ENCODE peak calls at places on chromosomes 2 and 18, in eight cellular contexts. H is PC-3; L is heart right ventricle; V is stimulated activated CD4-positive, alpha-beta T cell treated with anti-CD3 and anti-CD28 coated beads, Interleukin-2, amount 100 ng/mL, for 48 hours; Y is choroid plexus epithelial cell; C is activated naive CD8-positive, alpha-beta T cell treated with anti-CD3 and anti-CD28 coated beads, Interleukin-2, amount 10 ng/mL, durations not matched to agents 7 days and 5 days; J is activated naive CD4-positive, alpha-beta T cell; Q is CD4-positive, alpha-beta T cell. Z is an unnamed sample.

GRCh38 chr2:177243476-177243875 is 21.1 kb downstream of the NFE2L2 start:
- DNase-seq in V (no peak), C (no peak), H (no peak), Y (no peak), Q (no peak), J (no peak), L (no peak), Z (no peak)

GRCh38 chr2:26583381-26583911 is 57.7 kb downstream of the CIB4 start:
- DNase-seq in J (no peak), C (no peak), Q (no peak), V (no peak), H (no peak), L (no peak), Y (no peak), Z (no peak)

GRCh38 chr2:24543252-24543651 is 52.2 kb downstream of the NCOA1 start:
- DNase-seq in J (no peak), L (no peak), C (no peak), V (no peak), Q (no peak), Y (no peak), H (peak), Z (no peak)

GRCh38 chr2:23843051-23843976 is 83.6 kb downstream of the ATAD2B start:
- DNase-seq in L (no peak), Y (peak), H (no peak), Q (no peak), C (no peak), J (no peak), V (no peak), Z (no peak)

GRCh38 chr2:35343135-35343534 is 1012.4 kb upstream of the CRIM1 start:
- DNase-seq in J (no peak), H (peak), C (no peak), Q (no peak), V (no peak), L (no peak), Y (no peak), Z (no peak)

GRCh38 chr2:64263315-64263714 is 119.1 kb upstream of the PELI1 start:
- DNase-seq in H (peak), V (no peak), Y (peak), J (no peak), C (no peak), L (no peak), Q (no peak), Z (peak)

GRCh38 chr2:104872866-104873688 is 19.2 kb downstream of the POU3F3 start:
- DNase-seq in H (peak), L (peak), Q (no peak), Y (peak), V (peak), J (no peak), C (peak), Z (peak)

GRCh38 chr18:10015941-10016819 is 102.4 kb downstream of the VAPA start:
- DNase-seq in Y (peak), C (no peak), H (peak), V (no peak), Q (no peak), L (peak), J (no peak), Z (peak)

GRCh38 chr2:107542314-107542740 is 284.4 kb upstream of the RGPD4 start:
- DNase-seq in J (no peak), H (no peak), Y (peak), C (no peak), L (no peak), Q (no peak), V (no peak), Z (no peak)

GRCh38 chr2:88738271-88738670 is 46.8 kb downstream of the RPIA start:
- DNase-seq in H (no peak), C (no peak), J (no peak), V (no peak), L (no peak), Q (no peak), Y (peak), Z (peak)

GRCh38 chr2:186382932-186383331 is 103.1 kb upstream of the ZC3H15 start:
- DNase-seq in Y (no peak), H (no peak), Q (no peak), L (no peak), V (no peak), J (no peak), C (no peak), Z (no peak)